ENCODE peak calls at places on chromosomes 1 and 21, in four cellular contexts. Y, K, W and I are unnamed samples. For H3K4me1, the result is how much of the 10 kb centered on the place peaks cover.

GRCh38 chr21:27534211-27534610 is 567.3 kb upstream of the ADAMTS5 start:
- DNase-seq in Y (no peak), K (no peak), W (no peak), I (no peak)

GRCh38 chr1:92879316-92879968 is 47.6 kb downstream of the RPL5 start:
- DNase-seq in Y (no peak), K (no peak), W (no peak), I (no peak)

GRCh38 chr1:30267856-30268255 is 455.5 kb downstream of the MATN1 start:
- DNase-seq in Y (no peak), K (no peak), W (no peak), I (no peak)

GRCh38 chr1:19313636-19313959 is 1.5 kb downstream of the SLC66A1 start:
- DNase-seq in Y (no peak), K (no peak), W (no peak), I (no peak)

GRCh38 chr1:226722240-226722900 is 16.7 kb downstream of the ITPKB start:
- DNase-seq in Y (no peak), K (no peak), W (no peak), I (no peak)

GRCh38 chr1:71641903-71642302 is 561.1 kb upstream of the ZRANB2 start:
- DNase-seq in Y (no peak), K (no peak), W (no peak), I (no peak)

GRCh38 chr21:14864211-14865021 is 200.4 kb downstream of the NRIP1 start:
- DNase-seq in Y (peak), K (peak), W (peak), I (no peak)

GRCh38 chr1:113396585-113396984 is 6.3 kb downstream of the MAGI3 start:
- DNase-seq in Y (no peak), K (no peak), W (no peak), I (no peak)

DNA sequence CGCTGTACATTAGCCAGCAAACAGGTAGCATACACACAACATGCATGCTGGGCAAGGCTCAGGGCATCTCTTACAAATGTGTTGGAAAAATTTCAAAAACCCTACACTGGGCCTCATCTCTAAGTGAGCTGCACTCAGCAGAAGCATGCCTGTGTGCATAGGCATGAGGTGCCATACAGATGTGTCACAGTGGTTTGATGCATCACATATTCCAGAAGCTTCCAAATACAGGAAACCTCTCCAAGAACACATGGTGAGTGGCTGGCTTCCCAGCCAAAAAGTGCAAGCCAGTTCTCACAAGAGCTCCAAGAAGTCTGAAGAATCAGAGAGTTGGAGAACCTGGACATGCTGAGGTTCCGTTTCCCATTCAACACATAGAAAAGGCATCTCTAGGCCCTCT is 58.3 kb downstream of the CD46 start:
- DNase-seq in Y (no peak), K (no peak), W (no peak), I (no peak)
- H3K27ac ChIP-seq in Y (no peak), K (no peak), W (peak), I (no peak)

DNA sequence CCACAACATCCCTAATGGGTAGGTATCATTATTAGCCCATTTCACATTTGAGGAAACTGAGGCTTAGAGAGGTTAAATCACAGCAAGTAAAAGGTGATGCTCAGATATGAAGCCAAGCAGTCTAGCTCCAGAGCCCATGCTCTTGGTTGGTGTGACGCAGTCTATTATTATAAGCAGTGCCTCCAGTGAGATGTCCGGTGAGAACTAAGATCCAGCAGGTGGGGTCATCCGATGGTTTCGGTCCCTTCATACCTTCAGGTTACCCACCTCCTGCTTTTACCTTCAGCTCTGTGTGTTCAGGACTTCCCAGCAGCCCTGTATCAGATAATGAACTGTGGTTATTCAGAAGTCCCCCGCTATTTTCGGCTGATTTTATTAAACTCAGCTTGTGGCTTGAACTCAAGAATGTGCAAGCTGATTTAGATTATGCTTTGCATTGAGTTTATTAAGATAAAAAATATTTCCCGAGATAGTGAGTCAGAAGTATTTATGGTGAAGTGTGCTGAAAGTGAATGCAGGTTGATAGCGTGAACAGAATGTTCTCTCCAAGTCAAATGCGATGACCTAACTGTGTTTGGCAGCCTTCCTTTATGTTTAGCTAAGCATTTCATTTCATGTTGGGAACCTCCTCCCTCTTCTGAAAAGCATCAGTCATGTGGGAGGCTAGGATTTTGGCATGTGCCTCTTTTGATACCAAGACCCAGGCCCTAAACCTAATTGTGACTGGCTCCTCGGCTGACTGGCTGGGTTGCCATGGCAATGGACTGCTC is 160.9 kb upstream of the UBE2U start:
- DNase-seq in Y (no peak), K (peak), W (no peak), I (no peak)
- H3K4me1 ChIP-seq in Y (under half), K (under half), W (under half), I (under half)

DNA sequence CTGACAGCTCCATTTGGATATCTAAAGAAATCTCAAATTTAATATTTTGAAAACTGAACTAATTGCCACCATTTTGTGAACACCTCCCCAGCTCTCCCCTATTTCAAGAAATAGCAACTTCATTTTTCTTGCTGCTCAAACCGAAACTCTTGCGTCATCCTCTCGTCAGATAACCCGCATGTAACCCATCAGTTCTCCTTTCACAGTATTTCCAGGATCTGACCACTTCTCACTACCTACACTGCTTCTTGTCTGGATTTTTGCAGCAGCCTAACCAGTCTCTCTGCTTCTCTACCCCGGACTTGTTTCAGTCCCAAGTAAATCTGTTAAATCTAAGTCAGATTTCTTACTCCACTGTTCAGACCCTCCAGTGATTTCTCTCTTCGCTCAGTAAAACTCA is 75.6 kb downstream of the MTR start:
- DNase-seq in Y (no peak), K (no peak), W (no peak), I (no peak)
- H3K4me3 ChIP-seq in Y (no peak), K (no peak), W (no peak), I (no peak)

GRCh38 chr1:54565113-54565501 is 17.1 kb downstream of the ACOT11 start:
- DNase-seq in Y (peak), K (no peak), W (no peak), I (no peak)
- H3K27ac ChIP-seq in Y (no peak), K (no peak), W (no peak), I (no peak)

GRCh38 chr1:27154469-27154990 is 395 bp downstream of the SLC9A1 start:
- DNase-seq in Y (no peak), K (no peak), W (no peak), I (no peak)
- H3K4me1 ChIP-seq in Y (under half), K (under half), W (half or more), I (under half)

GRCh38 chr1:29121951-29122661 is 1.6 kb downstream of the TMEM200B start:
- DNase-seq in Y (peak), K (peak), W (peak), I (no peak)

GRCh38 chr1:29121516-29121937 is 2.2 kb downstream of the TMEM200B start:
- DNase-seq in Y (no peak), K (no peak), W (no peak), I (no peak)

GRCh38 chr1:29122987-29123870 is 474 bp downstream of the TMEM200B start:
- DNase-seq in Y (peak), K (peak), W (peak), I (no peak)

GRCh38 chr1:29123871-29124365 is at the start of gene TMEM200B:
- DNase-seq in Y (peak), K (peak), W (no peak), I (no peak)

DNA sequence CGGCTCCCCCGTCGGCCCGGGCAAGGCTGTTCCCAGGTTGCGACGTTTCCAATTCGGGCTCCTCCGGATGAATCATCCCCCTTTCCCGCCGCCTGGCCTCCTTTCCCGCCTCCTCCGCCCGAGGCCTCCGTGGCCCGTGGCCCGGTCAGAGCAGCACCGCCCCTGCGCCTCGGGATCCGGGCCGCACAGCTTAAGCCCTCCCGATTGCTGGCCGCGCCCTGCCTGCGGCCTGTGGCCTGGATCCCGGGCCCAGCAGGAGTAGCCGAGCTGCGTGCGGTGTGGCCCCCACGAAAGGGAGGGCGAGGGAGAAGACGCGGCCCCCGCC is 1.1 kb downstream of the TMEM200B start:
- DNase-seq in Y (peak), K (peak), W (peak), I (no peak)
- H3K4me3 ChIP-seq in Y (peak), K (peak), W (peak), I (peak)

GRCh38 chr1:246782120-246782900 is 58.1 kb downstream of the SCCPDH start:
- DNase-seq in Y (peak), K (peak), W (no peak), I (no peak)
- H3K27ac ChIP-seq in Y (no peak), K (peak), W (no peak), I (no peak)

DNA sequence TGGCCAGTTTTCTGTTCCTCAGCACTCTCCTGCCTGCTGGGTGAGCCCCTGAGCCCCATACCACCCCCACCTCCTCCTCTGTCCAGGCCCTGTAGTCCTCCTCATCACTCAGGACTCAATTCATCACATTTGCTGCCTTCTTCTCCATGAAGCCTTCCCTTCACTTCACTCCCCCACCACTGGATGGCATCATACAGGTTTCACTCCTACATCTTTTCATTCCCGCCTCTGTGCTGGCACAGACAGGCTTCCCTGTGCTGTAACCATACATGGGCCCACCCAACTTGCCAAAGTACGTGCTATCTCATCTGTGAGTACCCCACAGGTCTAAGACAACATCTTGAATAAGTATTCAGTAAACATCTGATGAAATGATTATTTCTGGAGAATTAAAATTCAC is 56.9 kb downstream of the SLC45A1 start:
- DNase-seq in Y (no peak), K (no peak), W (no peak), I (no peak)
- H3K4me1 ChIP-seq in Y (under half), K (under half), W (half or more), I (under half)

DNA sequence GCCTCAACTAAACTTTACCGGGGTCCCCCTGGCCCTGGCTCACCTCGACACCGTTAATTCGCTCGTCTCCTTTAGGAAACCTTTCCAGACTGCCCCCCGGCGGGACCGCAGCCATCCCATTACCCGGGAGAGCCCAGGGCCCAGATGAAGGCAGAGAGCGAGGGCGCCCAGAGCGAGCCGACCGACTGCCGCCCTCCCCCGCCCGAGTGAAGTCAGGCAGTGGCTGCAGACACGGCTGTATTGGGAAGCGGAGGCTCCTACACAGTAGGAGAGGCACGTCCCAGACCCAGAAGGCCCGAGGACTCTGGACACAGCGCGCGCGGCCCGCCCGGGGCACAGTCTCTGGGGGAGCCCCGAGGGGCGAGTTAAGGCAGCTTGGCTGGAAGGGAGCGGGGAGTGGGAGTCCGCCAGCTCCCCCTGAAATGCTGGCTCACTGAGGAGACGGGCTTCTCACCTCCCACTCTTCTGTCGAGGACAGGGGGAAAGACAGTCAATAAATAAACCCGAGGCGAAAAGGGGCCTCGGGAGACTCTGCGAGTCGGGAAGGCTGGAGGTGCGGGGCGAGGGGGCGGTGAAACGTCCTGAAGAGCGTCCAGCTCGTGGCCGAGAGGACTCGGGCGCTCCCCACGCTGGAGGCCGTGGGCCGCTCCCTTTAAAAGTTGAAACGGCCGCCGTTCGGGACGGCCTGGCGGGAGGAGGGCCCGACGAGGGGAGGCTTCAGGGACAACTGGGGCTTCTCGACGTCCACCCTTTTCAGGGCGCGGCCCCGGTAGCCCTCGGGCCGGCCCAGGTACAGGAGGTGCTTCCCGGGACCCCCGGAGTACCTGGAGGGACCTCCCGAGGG is 14.4 kb downstream of the SEMA6C start:
- DNase-seq in Y (peak), K (peak), W (no peak), I (no peak)
- H3K4me3 ChIP-seq in Y (no peak), K (peak), W (peak), I (peak)

DNA sequence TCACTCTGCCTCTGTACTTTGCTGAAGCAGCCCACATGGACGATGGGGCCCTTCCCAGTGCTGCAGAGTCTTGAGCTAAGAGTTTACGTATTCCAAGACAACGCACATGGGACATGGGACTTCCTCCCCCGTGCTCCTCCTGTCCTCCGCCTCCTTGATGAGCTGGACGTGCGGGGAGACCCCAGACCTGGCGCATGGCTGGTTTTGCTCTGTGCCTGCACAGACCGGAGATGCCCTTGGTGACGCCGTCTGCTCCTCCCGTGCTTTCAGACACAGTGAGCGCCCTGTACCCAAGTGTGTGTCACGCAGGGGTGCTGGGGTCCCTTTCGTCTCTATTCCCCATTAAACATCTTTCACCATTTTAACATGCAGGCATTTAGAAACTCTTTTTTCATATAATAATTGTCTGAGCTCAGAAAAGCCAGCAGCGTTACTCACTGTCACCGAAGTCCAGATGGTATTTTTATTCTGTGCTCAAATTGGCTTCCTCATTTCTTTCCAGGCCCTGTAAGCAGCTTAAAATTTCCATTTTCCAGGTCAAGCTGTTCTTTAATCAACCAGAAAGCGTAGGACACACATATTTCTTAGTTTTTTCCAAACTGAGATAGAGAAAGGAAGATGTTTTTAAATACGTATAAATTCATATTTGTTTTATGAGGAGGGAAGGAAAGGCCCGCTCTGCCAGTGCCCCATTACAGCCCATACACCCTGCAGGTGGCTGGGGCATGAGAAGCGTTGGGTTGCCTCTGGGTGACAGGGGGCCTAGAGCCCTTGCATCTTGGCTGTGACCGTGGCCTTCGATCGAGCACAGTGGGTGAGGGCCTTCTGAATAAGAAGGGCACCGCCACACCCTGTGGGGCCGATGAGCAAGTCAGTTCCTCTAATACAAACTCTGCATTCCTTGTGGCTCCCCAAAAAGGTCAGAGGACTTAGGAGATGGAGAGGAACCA is 17.9 kb upstream of the ZBTB21 start:
- DNase-seq in Y (no peak), K (no peak), W (no peak), I (no peak)
- H3K27ac ChIP-seq in Y (no peak), K (peak), W (no peak), I (no peak)